ENCODE peak calls at places on chromosomes 2 and 18, in five cellular contexts. G, N, S, J and B are unnamed samples.

GRCh38 chr18:57475903-57476302 is 40.7 kb downstream of the ONECUT2 start:
- DNase-seq in G (no peak), S (no peak), J (no peak), N (no peak), B (peak)

GRCh38 chr2:218727502-218728165 is 17.0 kb downstream of the TTLL4 start:
- DNase-seq in J (no peak), S (no peak), N (no peak), G (no peak), B (no peak)

GRCh38 chr2:40243581-40243980 is 208.3 kb downstream of the SLC8A1 start:
- DNase-seq in N (no peak), G (no peak), S (no peak), J (no peak), B (no peak)

GRCh38 chr2:113050921-113051895 is 1.5 kb downstream of the IL36B start:
- DNase-seq in J (no peak), S (no peak), N (no peak), G (no peak), B (no peak)

GRCh38 chr2:225042800-225043167 is 516 bp upstream of the DOCK10 start:
- DNase-seq in N (no peak), S (no peak), J (no peak), G (no peak), B (no peak)

GRCh38 chr18:71168576-71169145 is 879.8 kb downstream of the SOCS6 start:
- DNase-seq in J (no peak), N (no peak), S (no peak), G (no peak), B (no peak)

GRCh38 chr2:46967990-46968647 is 52.5 kb upstream of the MCFD2 start:
- DNase-seq in S (no peak), J (no peak), N (peak), G (peak), B (no peak)

GRCh38 chr18:33946322-33946721 is 278.4 kb downstream of the NOL4 start:
- DNase-seq in S (no peak), N (no peak), J (no peak), G (no peak), B (no peak)

GRCh38 chr2:138486347-138487198 is 15.0 kb upstream of the SPOPL start:
- DNase-seq in G (no peak), N (no peak), S (no peak), J (no peak), B (no peak)
- TF ChIP-seq CTCF in G (no peak), N (no peak), S (no peak), J (no peak), B (no peak)

GRCh38 chr2:160222546-160223281 is 22.6 kb upstream of the ITGB6 start:
- DNase-seq in S (no peak), J (no peak), N (no peak), G (no peak), B (no peak)

GRCh38 chr2:160221391-160222276 is 21.6 kb upstream of the ITGB6 start:
- DNase-seq in J (no peak), G (peak), S (no peak), N (peak), B (no peak)

GRCh38 chr2:160220001-160220400 is 19.9 kb upstream of the ITGB6 start:
- DNase-seq in N (no peak), J (no peak), G (no peak), S (no peak), B (no peak)

GRCh38 chr2:160223560-160223959 is 23.5 kb upstream of the ITGB6 start:
- DNase-seq in G (no peak), N (no peak), S (no peak), J (no peak), B (no peak)

GRCh38 chr2:160220545-160221009 is 20.5 kb upstream of the ITGB6 start:
- DNase-seq in G (no peak), N (no peak), J (no peak), S (no peak), B (no peak)
- TF ChIP-seq CTCF in G (no peak), N (no peak), J (no peak), S (no peak), B (no peak)

GRCh38 chr18:46950064-46950656 is 32.8 kb downstream of the KATNAL2 start:
- DNase-seq in S (no peak), N (no peak), J (no peak), G (no peak), B (no peak)
- TF ChIP-seq CTCF in S (no peak), N (no peak), J (no peak), G (no peak), B (peak)

DNA sequence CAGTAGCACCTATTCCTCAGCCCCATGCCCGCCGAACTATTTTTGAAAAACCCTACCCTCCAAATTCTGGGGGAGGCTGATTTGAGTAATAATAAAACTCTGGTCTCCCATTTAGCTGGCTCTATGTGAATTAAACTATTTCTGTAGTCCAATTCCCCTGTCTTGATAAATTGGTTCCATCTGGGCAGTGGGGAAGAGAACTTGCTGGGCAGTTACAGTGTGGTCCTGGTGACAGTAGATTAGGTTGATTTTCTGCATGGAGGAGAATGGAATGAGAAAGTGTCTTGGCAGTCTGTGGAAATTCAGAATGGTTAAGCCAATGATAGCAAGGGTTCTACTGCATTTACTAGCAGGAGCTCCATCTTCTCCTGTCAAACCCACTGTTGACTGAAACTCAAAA is 95.0 kb downstream of the SPP2 start:
- DNase-seq in N (no peak), J (no peak), S (no peak), G (no peak), B (no peak)
- TF ChIP-seq CTCF in N (no peak), J (no peak), S (no peak), G (no peak), B (no peak)

GRCh38 chr2:211086049-211086448 is 529.6 kb downstream of the CPS1 start:
- DNase-seq in G (no peak), J (no peak), N (no peak), S (no peak), B (no peak)

GRCh38 chr2:211089127-211089526 is 532.7 kb downstream of the CPS1 start:
- DNase-seq in G (no peak), J (no peak), N (no peak), S (no peak), B (no peak)

DNA sequence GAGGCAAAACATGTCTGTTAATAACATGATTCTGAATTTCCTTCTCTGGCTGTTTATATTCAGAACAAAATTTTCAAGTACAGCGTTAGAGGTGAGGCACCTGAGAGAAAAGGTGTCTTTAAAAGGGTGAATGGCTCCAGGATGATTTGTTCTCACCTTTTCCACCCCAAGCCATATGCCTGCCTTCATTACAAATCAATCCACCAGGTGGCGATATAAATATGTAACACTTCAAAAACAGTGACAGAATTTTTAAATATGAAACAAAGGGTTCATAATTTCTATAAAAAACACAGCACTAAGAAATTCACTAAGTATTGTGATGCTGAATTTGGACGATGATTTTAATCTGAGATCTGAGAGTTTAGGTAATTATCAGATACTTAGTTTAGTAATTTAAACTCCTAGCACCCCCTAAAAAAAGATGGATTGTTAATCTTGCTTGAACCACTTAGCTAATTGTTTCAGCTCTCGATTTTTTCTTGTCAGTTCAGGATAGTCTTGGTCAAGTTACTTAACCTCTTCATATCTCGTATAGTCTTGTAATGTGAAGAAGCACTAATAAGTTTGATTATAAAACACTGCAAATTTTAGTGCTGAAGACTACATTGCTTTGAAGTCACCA is 528.8 kb downstream of the CPS1 start:
- DNase-seq in J (no peak), G (no peak), N (no peak), S (no peak), B (no peak)
- TF ChIP-seq CTCF in J (no peak), G (peak), N (no peak), S (peak), B (peak)

GRCh38 chr18:10444314-10445006 is 10.0 kb upstream of the APCDD1 start:
- DNase-seq in J (no peak), N (no peak), S (no peak), G (no peak), B (no peak)
- TF ChIP-seq CTCF in J (no peak), N (no peak), S (no peak), G (no peak), B (no peak)

GRCh38 chr2:15673919-15674636 is 82.4 kb downstream of the DDX1 start:
- DNase-seq in G (no peak), N (no peak), S (no peak), J (no peak), B (no peak)
- TF ChIP-seq CTCF in G (no peak), N (no peak), S (no peak), J (no peak), B (no peak)